ENCODE peak calls at places on chromosomes 3 and 15, in five cellular contexts. U is ACHN; Y is GM13977; N is activated CD4-positive, alpha-beta T cell treated with anti-CD3 and anti-CD28 coated beads, Interleukin-2, amount 50 U/mL, for 48 hours; K is cardiac fibroblast. X is an unnamed sample.

GRCh38 chr3:114405202-114405601 is 111.4 kb downstream of the TIGIT start:
- DNase-seq in U (no peak), Y (no peak), N (no peak), K (no peak), X (no peak)

GRCh38 chr15:90230071-90230494 is 3.7 kb downstream of the CIB1 start:
- DNase-seq in U (no peak), Y (no peak), N (no peak), K (no peak), X (no peak)

GRCh38 chr3:119781330-119782198 is at the start of gene NR1I2:
- DNase-seq in U (no peak), Y (no peak), N (no peak), K (no peak), X (no peak)

GRCh38 chr15:67456677-67457529 is 64.0 kb upstream of the C15orf61 start:
- DNase-seq in U (peak), Y (peak), N (peak), K (peak), X (peak)

GRCh38 chr15:80185152-80185551 is 32.4 kb downstream of the FAH start:
- DNase-seq in U (no peak), Y (no peak), N (no peak), K (no peak), X (no peak)

GRCh38 chr3:9809239-9809614 is 835 bp upstream of the TTLL3 start:
- DNase-seq in U (no peak), Y (peak), N (no peak), K (no peak), X (no peak)

GRCh38 chr3:193149998-193150397 is 91.0 kb upstream of the PLAAT1 start:
- DNase-seq in U (no peak), Y (no peak), N (no peak), K (no peak), X (no peak)

GRCh38 chr3:42841332-42841731 is 32.1 kb downstream of the ACKR2 start:
- DNase-seq in U (no peak), Y (no peak), N (no peak), K (no peak), X (no peak)

GRCh38 chr15:48440084-48440483 is 108.9 kb downstream of the DUT start:
- DNase-seq in U (no peak), Y (no peak), N (no peak), K (peak), X (peak)

GRCh38 chr3:126155819-126156218 is 24.6 kb downstream of the ALDH1L1 start:
- DNase-seq in U (no peak), Y (no peak), N (no peak), K (no peak), X (no peak)

GRCh38 chr3:59772416-59773408 is 722.9 kb upstream of the CFAP20DC start:
- DNase-seq in U (no peak), Y (no peak), N (peak), K (no peak), X (no peak)

GRCh38 chr3:120642368-120642948 is 39.6 kb downstream of the HGD start:
- DNase-seq in U (no peak), Y (no peak), N (no peak), K (peak), X (no peak)

GRCh38 chr3:175212896-175213295 is 353.8 kb downstream of the NAALADL2 start:
- DNase-seq in U (no peak), Y (no peak), N (no peak), K (peak), X (peak)

GRCh38 chr3:123067689-123068226 is 933 bp downstream of the PDIA5 start:
- DNase-seq in U (no peak), Y (no peak), N (peak), K (no peak), X (no peak)

GRCh38 chr3:94967196-94967595 is 904.3 kb downstream of the NSUN3 start:
- DNase-seq in U (no peak), Y (no peak), N (no peak), K (no peak), X (no peak)

GRCh38 chr3:89171681-89172080 is 64.3 kb downstream of the EPHA3 start:
- DNase-seq in U (no peak), Y (no peak), N (no peak), K (no peak), X (no peak)